ENCODE peak calls at places on chromosomes 6 and 20, in eight cellular contexts. B, C, F, Q, Z, P, R and S are unnamed samples.

GRCh38 chr20:63709149-63709527 is 1.3 kb downstream of the ZGPAT start:
- DNase-seq in R (no peak), Z (peak; percentile 0), B (no peak), F (no peak), C (no peak), P (no peak), Q (no peak), S (no peak)

GRCh38 chr20:17559338-17559737 is 10.5 kb upstream of the DSTN start:
- DNase-seq in F (no peak), Z (no peak), P (no peak), R (no peak), C (no peak), Q (no peak), B (no peak), S (no peak)

GRCh38 chr6:72553531-72554202 is 68.2 kb upstream of the KCNQ5 start:
- DNase-seq in B (no peak), Q (peak; percentile 79), F (peak; percentile 84), C (peak; percentile 87), Z (no peak), P (no peak), R (peak; percentile 91), S (peak; percentile 82)

GRCh38 chr6:136840612-136841011 is 18.2 kb downstream of the PEX7 start:
- DNase-seq in B (no peak), F (no peak), P (no peak), C (no peak), R (no peak), Q (no peak), Z (no peak), S (no peak)

GRCh38 chr20:44660506-44660905 is 9.0 kb upstream of the ADA start:
- DNase-seq in R (no peak), Z (no peak), Q (peak; percentile 8), F (no peak), B (no peak), P (no peak), C (no peak), S (no peak)

GRCh38 chr20:23142162-23143050 is 56.3 kb upstream of the CD93 start:
- DNase-seq in C (no peak), B (no peak), F (no peak), P (no peak), Z (no peak), R (no peak), Q (no peak), S (no peak)

GRCh38 chr20:53555081-53555480 is 38.6 kb downstream of the ZNF217 start:
- DNase-seq in P (no peak), C (no peak), Q (no peak), F (no peak), R (no peak), Z (no peak), B (no peak), S (no peak)

GRCh38 chr6:10202111-10202510 is 212.8 kb downstream of the TFAP2A start:
- DNase-seq in P (no peak), Q (no peak), F (peak; percentile 51), R (peak; percentile 31), C (no peak), Z (no peak), B (no peak), S (no peak)

GRCh38 chr6:116528800-116529199 is 16.7 kb downstream of the TRAPPC3L start:
- DNase-seq in F (no peak), Z (no peak), C (no peak), Q (no peak), P (no peak), B (no peak), R (peak; percentile 53), S (peak; percentile 60)

GRCh38 chr6:52390361-52390727 is 28.4 kb downstream of the PAQR8 start:
- DNase-seq in B (peak; percentile 33), C (peak; percentile 51), Q (peak; percentile 64), R (peak; percentile 65), Z (peak; percentile 37), P (no peak), F (peak; percentile 71), S (peak; percentile 55)

GRCh38 chr20:47984437-47984836 is 199.2 kb upstream of the SULF2 start:
- DNase-seq in Q (no peak), R (no peak), P (no peak), F (no peak), B (no peak), Z (no peak), C (no peak), S (no peak)

GRCh38 chr20:35146299-35146921 is 726 bp downstream of the EDEM2 start:
- DNase-seq in B (peak; percentile 36), F (peak; percentile 72), C (no peak), Z (no peak), R (peak; percentile 35), Q (peak; percentile 19), P (no peak), S (no peak)